ENCODE peak calls at places on chromosome 22, in eight cellular contexts. J is colonic mucosa, H is Calu3, P is gastrocnemius medialis, U is AG10803, X is nephron progenitor cell, T is neural crest cell, I is astrocyte of the spinal cord. R is an unnamed sample.

GRCh38 chr22:48567213-48567975 is 1260.3 kb downstream of the BRD1 start:
- DNase-seq in J (no peak), H (no peak), P (no peak), U (peak; percentile 49), X (no peak), T (no peak), I (no peak), R (no peak)

GRCh38 chr22:39098026-39098425 is 982 bp downstream of the APOBEC3H start:
- DNase-seq in J (no peak), H (no peak), P (no peak), U (no peak), X (no peak), T (no peak), I (no peak), R (peak; percentile 32)

GRCh38 chr22:21047035-21047661 is 1.4 kb downstream of the LRRC74B start:
- DNase-seq in J (no peak), H (no peak), P (no peak), U (no peak), X (no peak), T (no peak), I (no peak), R (no peak)

GRCh38 chr22:48639896-48640732 is 1187.6 kb downstream of the BRD1 start:
- DNase-seq in J (no peak), H (no peak), P (no peak), U (no peak), X (no peak), T (no peak), I (no peak), R (no peak)

GRCh38 chr22:45656577-45656976 is 15.1 kb upstream of the ATXN10 start:
- DNase-seq in J (no peak), H (no peak), P (no peak), U (peak; percentile 30), X (no peak), T (no peak), I (no peak), R (no peak)

GRCh38 chr22:19963863-19964642 is 22.4 kb upstream of the TXNRD2 start:
- DNase-seq in J (no peak), H (no peak), P (no peak), U (no peak), X (no peak), T (no peak), I (no peak), R (no peak)

GRCh38 chr22:39545310-39546063 is 12.9 kb upstream of the RPS19BP1 start:
- DNase-seq in J (peak; percentile 65), H (no peak), P (no peak), U (no peak), X (peak; percentile 96), T (peak; percentile 76), I (peak; percentile 36), R (peak; percentile 68)

GRCh38 chr22:39311592-39312400 is 7.6 kb downstream of the RPL3 start:
- DNase-seq in J (no peak), H (no peak), P (no peak), U (no peak), X (no peak), T (no peak), I (no peak), R (peak; percentile 46)

GRCh38 chr22:25120761-25121212 is 78.9 kb upstream of the CRYBB3 start:
- DNase-seq in J (peak; percentile 54), H (peak; percentile 88), P (no peak), U (no peak), X (no peak), T (no peak), I (no peak), R (no peak)

GRCh38 chr22:46613606-46613997 is 6.6 kb upstream of the GRAMD4 start:
- DNase-seq in J (no peak), H (peak; percentile 11), P (no peak), U (no peak), X (no peak), T (no peak), I (no peak), R (peak; percentile 64)

GRCh38 chr22:30372915-30373314 is 14.3 kb downstream of the RNF215 start:
- DNase-seq in J (no peak), H (no peak), P (no peak), U (no peak), X (no peak), T (no peak), I (no peak), R (no peak)

GRCh38 chr22:40203568-40203967 is 25.8 kb downstream of the TNRC6B start:
- DNase-seq in J (no peak), H (no peak), P (no peak), U (peak; percentile 39), X (no peak), T (no peak), I (no peak), R (peak; percentile 61)

GRCh38 chr22:28541137-28541536 is 138.5 kb downstream of the TTC28 start:
- DNase-seq in J (no peak), H (no peak), P (no peak), U (no peak), X (no peak), T (no peak), I (no peak), R (no peak)

DNA sequence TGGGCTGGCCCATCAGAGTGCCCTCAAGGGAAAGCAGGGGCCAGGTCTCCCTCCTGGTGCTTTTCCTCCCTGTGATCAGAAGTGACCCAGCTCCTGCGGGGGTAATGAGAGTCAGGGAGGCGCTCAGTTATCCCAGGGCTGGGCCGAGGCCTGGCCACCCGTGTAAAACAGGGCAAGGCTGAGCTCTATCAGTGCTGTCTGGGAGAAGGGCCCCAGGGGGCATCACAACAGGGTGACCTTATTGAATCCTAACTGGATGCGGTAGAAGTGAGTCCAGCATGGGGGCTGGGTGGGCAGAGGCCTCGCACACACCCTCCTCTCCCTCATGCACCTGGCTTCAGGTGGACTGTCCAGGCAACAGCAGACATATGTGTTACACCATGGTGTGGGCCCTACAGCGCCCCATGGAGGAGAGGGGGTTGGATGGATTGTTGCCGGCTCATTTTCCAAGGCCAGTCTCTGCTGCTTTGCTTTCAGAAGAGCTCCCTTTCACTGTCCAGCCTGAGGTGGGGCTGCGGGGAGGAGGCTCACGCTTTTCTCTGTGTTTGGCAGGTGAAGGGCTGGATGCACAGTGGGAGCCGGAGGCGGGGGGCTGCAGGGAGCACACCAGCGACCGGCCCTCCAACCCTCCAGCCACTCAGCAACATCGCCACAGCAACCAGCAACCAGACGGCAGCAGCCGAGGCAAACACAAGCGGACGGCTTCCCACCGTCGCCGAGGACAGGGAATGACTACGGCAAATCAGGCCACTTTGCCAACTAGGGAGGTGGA is 24.6 kb downstream of the GNAZ start:
- DNase-seq in J (no peak), H (no peak), P (no peak), U (no peak), X (no peak), T (no peak), I (no peak), R (no peak)
- TF ChIP-seq CTCF in J (no peak), H (no peak), P (no peak), U (no peak), X (no peak), T (no peak), I (no peak), R (no peak)

GRCh38 chr22:31749636-31750364 is at the start of gene PRR14L:
- DNase-seq in J (peak; percentile 99), H (peak; percentile 98), P (peak; percentile 96), U (peak; percentile 89), X (peak; percentile 99), T (peak; percentile 100), I (peak; percentile 96), R (peak; percentile 100)
- TF ChIP-seq CTCF in J (no peak), H (no peak), P (peak; percentile 22), U (no peak), X (no peak), T (no peak), I (peak; percentile 9), R (no peak)

GRCh38 chr22:37734402-37734700 is 37.5 kb downstream of the TRIOBP start:
- DNase-seq in J (no peak), H (no peak), P (no peak), U (no peak), X (no peak), T (no peak), I (no peak), R (no peak)

GRCh38 chr22:37733625-37734401 is 37.0 kb downstream of the TRIOBP start:
- DNase-seq in J (peak; percentile 51), H (no peak), P (no peak), U (no peak), X (no peak), T (no peak), I (no peak), R (no peak)

GRCh38 chr22:37732699-37733607 is 36.1 kb downstream of the TRIOBP start:
- DNase-seq in J (no peak), H (no peak), P (no peak), U (no peak), X (no peak), T (no peak), I (no peak), R (no peak)

GRCh38 chr22:37731804-37732471 is 35.1 kb downstream of the TRIOBP start:
- DNase-seq in J (peak; percentile 80), H (peak; percentile 66), P (no peak), U (no peak), X (no peak), T (no peak), I (no peak), R (no peak)

DNA sequence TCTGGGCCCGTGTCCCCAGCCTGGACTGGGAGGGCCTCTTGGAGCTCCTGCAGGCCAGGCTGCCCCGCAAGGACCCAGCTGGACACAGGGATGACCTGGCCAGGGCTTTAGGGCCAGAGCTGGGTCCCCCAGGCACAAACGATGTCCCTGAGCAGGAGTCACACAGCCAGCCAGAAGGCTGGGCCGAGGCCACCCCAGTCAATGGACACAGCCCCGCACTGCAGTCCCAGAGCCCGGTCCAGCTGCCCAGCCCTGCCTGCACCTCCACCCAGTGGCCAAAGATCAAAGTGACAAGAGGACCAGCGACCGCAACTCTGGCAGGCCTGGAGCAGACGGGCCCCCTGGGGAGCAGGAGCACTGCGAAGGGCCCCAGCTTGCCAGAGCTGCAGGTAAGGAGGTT is 38.2 kb downstream of the TRIOBP start:
- DNase-seq in J (peak; percentile 57), H (peak; percentile 84), P (no peak), U (no peak), X (peak; percentile 72), T (peak; percentile 54), I (no peak), R (no peak)
- TF ChIP-seq CTCF in J (peak; percentile 32), H (peak; percentile 52), P (no peak), U (peak; percentile 33), X (peak; percentile 53), T (peak; percentile 57), I (peak; percentile 44), R (no peak)

DNA sequence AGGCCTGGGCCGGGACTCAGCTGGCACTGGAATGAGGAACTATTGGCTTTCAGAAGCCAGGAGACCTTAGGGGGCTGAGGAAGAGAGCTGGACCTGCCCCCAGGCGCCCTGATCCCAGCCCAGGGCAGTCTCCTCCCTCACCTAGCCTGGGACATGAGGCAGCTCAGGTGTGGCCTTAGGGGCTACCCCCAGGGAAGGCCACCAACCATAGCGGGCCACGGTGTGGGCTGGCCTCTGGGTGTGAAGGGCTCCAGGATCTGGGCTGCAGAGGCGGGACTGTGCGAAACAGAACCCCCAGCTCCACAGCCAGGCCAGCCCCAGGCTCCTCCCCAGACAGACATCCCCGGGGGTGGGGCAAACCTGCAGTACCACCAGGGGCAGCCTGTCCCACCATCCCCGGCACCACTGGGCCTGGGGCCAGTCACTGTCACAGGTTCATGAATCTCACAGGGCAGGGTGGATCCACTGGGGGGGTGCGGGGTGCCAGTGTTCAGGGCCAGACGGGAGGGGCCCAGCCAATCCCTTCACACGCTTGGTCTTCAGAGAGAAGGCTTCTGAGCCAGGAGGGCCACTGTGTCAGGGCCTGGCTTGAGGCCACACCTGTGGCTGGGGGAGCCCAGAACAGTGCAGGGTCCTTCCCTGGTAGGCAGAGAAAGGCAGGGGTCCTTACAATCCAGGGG is 3.5 kb downstream of the PLXNB2 start:
- DNase-seq in J (peak; percentile 77), H (peak; percentile 85), P (no peak), U (no peak), X (peak; percentile 43), T (no peak), I (no peak), R (peak; percentile 35)
- TF ChIP-seq CTCF in J (no peak), H (no peak), P (no peak), U (no peak), X (no peak), T (no peak), I (no peak), R (no peak)

R was measured in activated CD8-positive, alpha-beta T cell treated with anti-CD3 and anti-CD28 coated beads for 36 hours.